ENCODE peak calls at places on chromosomes 11 and 22, in ten cellular contexts. F, J, H, G, W, Z, Y, I, O and N are unnamed samples. For H3K4me1, the result is how much of the 10 kb centered on the place peaks cover.

GRCh38 chr11:102306048-102306575 is 11.2 kb upstream of the BIRC3 start:
- DNase-seq in F (peak), J (no peak), H (peak), G (peak), W (no peak), Z (no peak), Y (peak), I (no peak), O (no peak), N (no peak)

GRCh38 chr11:19650929-19651487 is 61.6 kb upstream of the NAV2 start:
- DNase-seq in F (no peak), J (no peak), H (no peak), G (no peak), W (no peak), Z (no peak), Y (no peak), I (no peak), O (no peak), N (no peak)

GRCh38 chr11:75813126-75813525 is 1.9 kb upstream of the UVRAG start:
- DNase-seq in F (no peak), J (no peak), H (no peak), G (no peak), W (no peak), Z (no peak), Y (no peak), I (no peak), O (no peak), N (no peak)

GRCh38 chr11:111978028-111978771 is 41.1 kb downstream of the DIXDC1 start:
- DNase-seq in F (no peak), J (no peak), H (peak), G (peak), W (peak), Z (peak), Y (peak), I (no peak), O (peak), N (peak)

GRCh38 chr22:33544707-33545106 is 375.6 kb downstream of the LARGE1 start:
- DNase-seq in F (no peak), J (no peak), H (no peak), G (no peak), W (no peak), Z (no peak), Y (no peak), I (no peak), O (no peak), N (no peak)

GRCh38 chr11:72787262-72788104 is 6.4 kb downstream of the STARD10 start:
- DNase-seq in F (peak), J (peak), H (peak), G (no peak), W (no peak), Z (no peak), Y (peak), I (no peak), O (no peak), N (no peak)

GRCh38 chr11:96393753-96394348 is 4.0 kb downstream of the JRKL start:
- DNase-seq in F (peak), J (no peak), H (no peak), G (no peak), W (no peak), Z (no peak), Y (no peak), I (no peak), O (no peak), N (no peak)

GRCh38 chr22:37675930-37676571 is 615 bp downstream of the LGALS1 start:
- DNase-seq in F (no peak), J (no peak), H (peak), G (peak), W (peak), Z (peak), Y (peak), I (no peak), O (peak), N (no peak)

GRCh38 chr11:4187055-4187988 is 92.7 kb downstream of the RRM1 start:
- DNase-seq in F (peak), J (peak), H (peak), G (peak), W (peak), Z (peak), Y (peak), I (peak), O (peak), N (peak)

GRCh38 chr11:93740031-93740801 is 1.1 kb downstream of the TAF1D start:
- DNase-seq in F (no peak), J (peak), H (peak), G (peak), W (no peak), Z (no peak), Y (peak), I (no peak), O (no peak), N (no peak)

GRCh38 chr11:34588023-34588422 is 32.9 kb upstream of the EHF start:
- DNase-seq in F (no peak), J (no peak), H (no peak), G (no peak), W (no peak), Z (no peak), Y (no peak), I (no peak), O (no peak), N (no peak)

GRCh38 chr11:16831281-16832192 is 93.1 kb downstream of the C11orf58 start:
- DNase-seq in F (no peak), J (no peak), H (no peak), G (no peak), W (no peak), Z (no peak), Y (no peak), I (no peak), O (no peak), N (no peak)

GRCh38 chr22:41947181-41948080 is 479 bp upstream of the CENPM start:
- DNase-seq in F (no peak), J (no peak), H (no peak), G (no peak), W (no peak), Z (no peak), Y (no peak), I (no peak), O (no peak), N (no peak)

GRCh38 chr11:130721736-130722135 is 194.5 kb downstream of the SNX19 start:
- DNase-seq in F (no peak), J (no peak), H (no peak), G (no peak), W (no peak), Z (no peak), Y (no peak), I (no peak), O (no peak), N (no peak)

GRCh38 chr11:59545179-59546020 is 34.1 kb downstream of the OR4D9 start:
- DNase-seq in F (peak), J (no peak), H (no peak), G (no peak), W (no peak), Z (no peak), Y (no peak), I (no peak), O (no peak), N (no peak)

GRCh38 chr11:34492806-34493414 is 20.7 kb downstream of the ELF5 start:
- DNase-seq in F (peak), J (no peak), H (peak), G (peak), W (peak), Z (peak), Y (peak), I (no peak), O (peak), N (peak)

GRCh38 chr22:38569181-38569971 is 607 bp downstream of the DMC1 start:
- DNase-seq in F (peak), J (peak), H (peak), G (no peak), W (peak), Z (no peak), Y (no peak), I (no peak), O (peak), N (no peak)

GRCh38 chr11:4072668-4073285 is 21.8 kb upstream of the RRM1 start:
- DNase-seq in F (peak), J (no peak), H (peak), G (peak), W (no peak), Z (no peak), Y (peak), I (no peak), O (peak), N (peak)

GRCh38 chr11:2202900-2203439 is 31.4 kb upstream of the TH start:
- DNase-seq in F (no peak), J (no peak), H (no peak), G (no peak), W (no peak), Z (no peak), Y (no peak), I (no peak), O (no peak), N (no peak)

GRCh38 chr11:125036933-125037332 is 26.2 kb upstream of the SLC37A2 start:
- DNase-seq in F (no peak), J (no peak), H (no peak), G (no peak), W (no peak), Z (no peak), Y (no peak), I (no peak), O (no peak), N (no peak)

GRCh38 chr22:36447634-36448033 is 33.8 kb downstream of the TXN2 start:
- DNase-seq in F (no peak), J (no peak), H (no peak), G (peak), W (no peak), Z (no peak), Y (peak), I (no peak), O (no peak), N (no peak)

GRCh38 chr11:910589-911030 is at the start of gene CHID1:
- DNase-seq in F (peak), J (peak), H (peak), G (peak), W (peak), Z (peak), Y (peak), I (peak), O (peak), N (peak)

GRCh38 chr22:29206372-29207230 is 905 bp downstream of the EMID1 start:
- DNase-seq in F (no peak), J (no peak), H (no peak), G (no peak), W (no peak), Z (no peak), Y (no peak), I (no peak), O (no peak), N (no peak)

GRCh38 chr22:35103756-35104155 is 37.8 kb downstream of the ISX start:
- DNase-seq in F (no peak), J (no peak), H (peak), G (no peak), W (no peak), Z (no peak), Y (no peak), I (no peak), O (no peak), N (no peak)

GRCh38 chr11:64263021-64263946 is 12.0 kb downstream of the PLCB3 start:
- DNase-seq in F (no peak), J (peak), H (no peak), G (no peak), W (no peak), Z (no peak), Y (no peak), I (no peak), O (no peak), N (no peak)

GRCh38 chr22:23175817-23176644 is 4.3 kb upstream of the BCR start:
- DNase-seq in F (no peak), J (no peak), H (no peak), G (no peak), W (no peak), Z (no peak), Y (no peak), I (no peak), O (no peak), N (no peak)

DNA sequence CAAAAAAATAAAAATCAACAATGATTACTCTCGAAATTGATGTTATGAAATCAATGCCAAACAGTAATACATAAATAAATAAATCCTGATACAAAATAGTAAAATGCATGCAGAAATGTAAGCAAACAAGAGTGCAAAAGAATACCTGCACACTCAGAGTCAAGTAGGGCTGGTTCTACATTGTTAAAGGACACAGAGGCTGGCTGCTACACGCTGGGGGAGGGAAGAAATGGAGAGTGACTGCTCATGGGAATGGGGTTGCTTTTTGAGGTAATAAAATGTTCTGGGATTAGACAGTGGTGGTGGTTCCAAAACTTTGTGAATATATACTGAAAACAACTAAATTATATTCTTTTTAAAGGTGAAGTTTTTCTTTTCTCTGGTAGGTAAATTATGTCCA is 32.1 kb downstream of the MAPK1 start:
- DNase-seq in F (no peak), J (no peak), H (no peak), G (no peak), W (no peak), Z (no peak), Y (no peak), I (no peak), O (no peak), N (no peak)
- H3K4me1 ChIP-seq in F (under half), J (half or more), H (under half), G (under half), W (under half), Z (under half), Y (under half), I (under half), O (under half), N (half or more)

GRCh38 chr11:65504671-65505433 is 6.0 kb downstream of the MALAT1 start:
- DNase-seq in F (no peak), J (no peak), H (no peak), G (no peak), W (no peak), Z (no peak), Y (no peak), I (no peak), O (no peak), N (no peak)

GRCh38 chr11:65505434-65506315 is 6.8 kb downstream of the MALAT1 start:
- DNase-seq in F (no peak), J (no peak), H (no peak), G (no peak), W (no peak), Z (no peak), Y (no peak), I (no peak), O (no peak), N (no peak)

GRCh38 chr11:65502852-65503603 is 4.2 kb downstream of the MALAT1 start:
- DNase-seq in F (no peak), J (no peak), H (no peak), G (no peak), W (no peak), Z (peak), Y (no peak), I (no peak), O (no peak), N (no peak)

GRCh38 chr11:65503606-65503922 is 4.7 kb downstream of the MALAT1 start:
- DNase-seq in F (no peak), J (no peak), H (no peak), G (no peak), W (no peak), Z (no peak), Y (no peak), I (no peak), O (no peak), N (no peak)

GRCh38 chr11:65503923-65504670 is 5.3 kb downstream of the MALAT1 start:
- DNase-seq in F (no peak), J (no peak), H (no peak), G (no peak), W (no peak), Z (no peak), Y (no peak), I (no peak), O (no peak), N (no peak)
- H3K27ac ChIP-seq in F (peak), J (peak), H (peak), G (peak), W (peak), Z (peak), Y (peak), I (peak), O (peak), N (peak)

GRCh38 chr11:44785856-44786606 is 59.3 kb downstream of the TSPAN18 start:
- DNase-seq in F (peak), J (peak), H (no peak), G (no peak), W (no peak), Z (no peak), Y (no peak), I (no peak), O (no peak), N (no peak)

GRCh38 chr11:44782478-44782877 is 55.7 kb downstream of the TSPAN18 start:
- DNase-seq in F (no peak), J (no peak), H (no peak), G (no peak), W (no peak), Z (no peak), Y (no peak), I (no peak), O (no peak), N (no peak)

GRCh38 chr11:44787070-44787469 is 60.3 kb downstream of the TSPAN18 start:
- DNase-seq in F (no peak), J (no peak), H (no peak), G (no peak), W (no peak), Z (no peak), Y (no peak), I (no peak), O (no peak), N (no peak)

GRCh38 chr11:44784438-44784760 is 57.6 kb downstream of the TSPAN18 start:
- DNase-seq in F (no peak), J (no peak), H (no peak), G (no peak), W (no peak), Z (no peak), Y (no peak), I (no peak), O (no peak), N (no peak)

GRCh38 chr11:44784784-44785183 is 58.0 kb downstream of the TSPAN18 start:
- DNase-seq in F (no peak), J (no peak), H (no peak), G (no peak), W (no peak), Z (no peak), Y (no peak), I (no peak), O (no peak), N (no peak)
- TF ChIP-seq CTCF in F (no peak), J (no peak), H (no peak), G (no peak), W (no peak), Z (no peak), Y (no peak), I (no peak), O (no peak), N (no peak)

DNA sequence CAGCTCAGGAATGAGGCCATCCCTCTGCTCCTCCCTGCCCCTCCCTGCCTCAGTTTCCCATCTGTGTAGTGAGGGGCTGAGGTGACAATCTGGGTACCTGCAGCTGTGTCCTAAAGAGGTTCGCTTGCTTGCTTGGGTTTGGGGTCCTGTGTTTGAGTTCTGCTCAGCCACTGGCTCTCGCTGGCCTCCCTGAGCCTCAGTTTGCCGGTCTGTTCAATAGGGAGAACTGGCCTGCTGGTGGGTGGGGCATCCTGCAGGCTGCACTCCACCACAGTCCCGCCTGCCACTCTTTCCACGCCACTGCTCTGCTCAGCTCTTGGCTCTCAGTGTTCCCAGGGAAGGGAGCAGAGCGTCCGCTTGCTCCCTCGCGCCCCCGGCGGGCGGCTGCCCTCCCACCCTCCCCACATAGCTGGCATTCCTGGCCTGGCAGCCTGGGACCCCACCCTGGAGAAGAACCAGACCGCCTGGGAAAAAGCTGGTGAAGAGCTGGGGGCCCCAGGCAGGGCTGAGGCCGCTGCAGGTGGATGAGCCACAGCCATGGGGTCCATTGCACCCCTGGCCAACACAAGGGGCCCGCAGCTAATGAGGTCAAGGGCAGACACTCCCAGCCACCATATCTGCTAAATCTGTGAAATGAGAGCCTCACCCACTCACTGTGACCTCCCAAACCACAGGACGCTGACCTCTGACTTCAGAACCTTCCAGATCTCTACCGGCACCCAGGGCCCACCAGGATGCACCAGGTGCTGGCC is 15.1 kb downstream of the WNT7B start:
- DNase-seq in F (no peak), J (no peak), H (no peak), G (no peak), W (no peak), Z (no peak), Y (no peak), I (no peak), O (no peak), N (no peak)
- H3K4me1 ChIP-seq in F (half or more), J (under half), H (under half), G (under half), W (under half), Z (under half), Y (under half), I (under half), O (under half), N (under half)

GRCh38 chr11:47327025-47327424 is 25.5 kb downstream of the MYBPC3 start:
- DNase-seq in F (no peak), J (no peak), H (no peak), G (no peak), W (no peak), Z (no peak), Y (no peak), I (no peak), O (no peak), N (no peak)

GRCh38 chr11:47327949-47328348 is 24.6 kb downstream of the MYBPC3 start:
- DNase-seq in F (no peak), J (no peak), H (no peak), G (no peak), W (no peak), Z (no peak), Y (no peak), I (no peak), O (no peak), N (no peak)

GRCh38 chr11:47330002-47330911 is 22.2 kb downstream of the MYBPC3 start:
- DNase-seq in F (no peak), J (peak), H (no peak), G (no peak), W (no peak), Z (no peak), Y (peak), I (no peak), O (no peak), N (no peak)

GRCh38 chr11:47329431-47329993 is 23.0 kb downstream of the MYBPC3 start:
- DNase-seq in F (no peak), J (peak), H (no peak), G (no peak), W (no peak), Z (no peak), Y (no peak), I (no peak), O (no peak), N (no peak)

GRCh38 chr11:47328449-47329390 is 23.8 kb downstream of the MYBPC3 start:
- DNase-seq in F (no peak), J (peak), H (no peak), G (no peak), W (no peak), Z (no peak), Y (no peak), I (no peak), O (no peak), N (no peak)
- H3K27ac ChIP-seq in F (no peak), J (peak), H (no peak), G (no peak), W (no peak), Z (no peak), Y (no peak), I (no peak), O (no peak), N (peak)

GRCh38 chr11:44065161-44065571 is 904 bp upstream of the ACCS start:
- DNase-seq in F (no peak), J (no peak), H (no peak), G (no peak), W (no peak), Z (no peak), Y (no peak), I (no peak), O (no peak), N (no peak)

GRCh38 chr11:44068180-44068579 is 2.1 kb downstream of the ACCS start:
- DNase-seq in F (no peak), J (no peak), H (no peak), G (no peak), W (no peak), Z (no peak), Y (no peak), I (no peak), O (no peak), N (no peak)

GRCh38 chr11:44067266-44067665 is 1.2 kb downstream of the ACCS start:
- DNase-seq in F (no peak), J (no peak), H (no peak), G (no peak), W (no peak), Z (no peak), Y (no peak), I (no peak), O (no peak), N (no peak)

GRCh38 chr11:44066732-44067131 is 662 bp downstream of the ACCS start:
- DNase-seq in F (no peak), J (no peak), H (peak), G (no peak), W (no peak), Z (no peak), Y (peak), I (no peak), O (peak), N (peak)

GRCh38 chr11:44065851-44066731 is at the start of gene ACCS:
- DNase-seq in F (peak), J (peak), H (peak), G (peak), W (peak), Z (peak), Y (peak), I (peak), O (peak), N (peak)
- TF ChIP-seq CTCF in F (peak), J (peak), H (peak), G (peak), W (peak), Z (peak), Y (peak), I (peak), O (peak), N (peak)